ENCODE peak calls at places on chromosomes 6 and 20, in six cellular contexts. I is tibial artery; N is stomach; Y is CD8-positive, alpha-beta memory T cell; Z is epithelial cell of esophagus; U is transverse colon. C is an unnamed sample.

GRCh38 chr6:39080246-39080875 is 31.8 kb downstream of the GLP1R start:
- DNase-seq in I (no peak), N (no peak), Y (no peak), Z (no peak), U (no peak), C (no peak)

GRCh38 chr20:20561172-20561571 is 151.3 kb downstream of the RALGAPA2 start:
- DNase-seq in I (no peak), N (no peak), Y (no peak), Z (no peak), U (no peak), C (no peak)

GRCh38 chr6:4957521-4958231 is 46.2 kb downstream of the RPP40 start:
- DNase-seq in I (no peak), N (no peak), Y (no peak), Z (no peak), U (no peak), C (no peak)

GRCh38 chr20:6906871-6907270 is 139.4 kb downstream of the BMP2 start:
- DNase-seq in I (no peak), N (no peak), Y (no peak), Z (no peak), U (no peak), C (no peak)

GRCh38 chr6:8513174-8513573 is 77.8 kb upstream of the SLC35B3 start:
- DNase-seq in I (no peak), N (no peak), Y (no peak), Z (peak; percentile 78), U (no peak), C (no peak)

GRCh38 chr20:36463212-36464061 is 77.9 kb upstream of the MYL9 start:
- DNase-seq in I (no peak), N (no peak), Y (no peak), Z (no peak), U (no peak), C (no peak)

GRCh38 chr20:59032713-59033059 is 551 bp upstream of the ATP5F1E start:
- DNase-seq in I (no peak), N (no peak), Y (no peak), Z (peak; percentile 38), U (no peak), C (peak; percentile 50)

GRCh38 chr20:53850318-53850717 is 220.1 kb downstream of the BCAS1 start:
- DNase-seq in I (no peak), N (no peak), Y (no peak), Z (no peak), U (no peak), C (no peak)

GRCh38 chr6:110534731-110535164 is 58.3 kb upstream of the SLC22A16 start:
- DNase-seq in I (peak; percentile 23), N (no peak), Y (no peak), Z (peak; percentile 57), U (no peak), C (peak; percentile 61)

GRCh38 chr6:76774750-76775396 is 688.4 kb downstream of the HTR1B start:
- DNase-seq in I (no peak), N (peak; percentile 55), Y (no peak), Z (no peak), U (no peak), C (no peak)

GRCh38 chr6:89471287-89471867 is 38.4 kb downstream of the ANKRD6 start:
- DNase-seq in I (no peak), N (no peak), Y (no peak), Z (no peak), U (no peak), C (no peak)

GRCh38 chr6:164505425-164505824 is 804.0 kb downstream of the C6orf118 start:
- DNase-seq in I (no peak), N (no peak), Y (no peak), Z (no peak), U (no peak), C (no peak)

GRCh38 chr20:25076731-25077609 is 5.0 kb downstream of the VSX1 start:
- DNase-seq in I (no peak), N (peak; percentile 19), Y (no peak), Z (peak; percentile 70), U (peak; percentile 53), C (peak; percentile 88)

GRCh38 chr6:74870403-74870802 is 335.4 kb downstream of the COL12A1 start:
- DNase-seq in I (no peak), N (no peak), Y (no peak), Z (no peak), U (peak; percentile 23), C (no peak)

GRCh38 chr6:53517021-53517420 is 27.9 kb downstream of the GCLC start:
- DNase-seq in I (no peak), N (no peak), Y (no peak), Z (peak; percentile 67), U (no peak), C (no peak)

GRCh38 chr6:83432626-83433025 is 1.8 kb upstream of the ME1 start:
- DNase-seq in I (no peak), N (no peak), Y (no peak), Z (no peak), U (no peak), C (no peak)

GRCh38 chr6:144588674-144589325 is 303.7 kb downstream of the UTRN start:
- DNase-seq in I (no peak), N (no peak), Y (no peak), Z (no peak), U (no peak), C (no peak)

GRCh38 chr6:5068153-5068751 is 16.9 kb upstream of the PPP1R3G start:
- DNase-seq in I (no peak), N (no peak), Y (no peak), Z (no peak), U (no peak), C (no peak)

DNA sequence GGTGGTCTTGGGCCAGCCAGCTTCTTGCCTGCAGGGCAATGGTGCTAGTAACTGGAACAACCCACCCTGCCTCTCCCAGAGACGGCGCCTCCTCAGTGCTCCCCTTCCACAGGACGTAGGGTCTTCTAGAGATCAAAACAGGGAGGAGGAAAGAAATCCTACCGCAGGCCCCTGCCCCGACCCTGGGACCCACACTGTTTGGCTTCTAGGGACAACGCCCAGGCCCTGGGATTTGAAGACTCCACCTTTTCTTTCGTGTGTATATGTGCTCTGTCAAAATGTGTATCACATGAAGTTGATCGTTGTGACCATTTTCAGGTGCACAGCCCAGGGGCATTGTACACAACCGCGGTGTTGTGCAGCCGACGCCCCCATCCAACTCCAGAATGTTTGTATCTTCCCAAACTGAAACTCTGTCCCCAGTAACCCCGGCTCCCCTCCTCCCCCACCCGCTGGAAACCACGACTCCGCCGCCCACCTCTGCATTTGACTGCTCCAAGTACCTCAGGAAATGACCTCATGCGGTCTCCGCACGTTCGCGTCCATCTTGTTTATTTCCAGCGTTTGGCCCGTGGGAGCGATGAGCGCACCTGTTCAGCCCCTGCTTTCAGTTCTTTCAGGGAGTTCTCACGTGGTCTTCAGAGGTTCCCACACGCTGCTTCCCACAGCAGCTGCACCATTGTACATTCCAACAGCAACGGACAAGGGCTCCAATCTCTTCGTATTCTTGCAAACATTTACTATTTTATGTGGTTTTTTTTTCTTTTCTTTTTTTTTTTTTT is 3.4 kb upstream of the BHLHE23 start:
- DNase-seq in I (no peak), N (peak; percentile 43), Y (peak; percentile 86), Z (no peak), U (peak; percentile 73), C (peak; percentile 100)
- H3K4me3 ChIP-seq in I (no peak overlapping the region), N (peak overlapping the region; percentile 31), Y (peak overlapping the region; percentile 69), Z (no peak overlapping the region), U (peak overlapping the region; percentile 4), C (peak overlapping the region; percentile 83)

GRCh38 chr6:109383438-109383940 is 1.2 kb upstream of the CD164 start:
- DNase-seq in I (no peak), N (no peak), Y (no peak), Z (no peak), U (no peak), C (no peak)
- H3K4me3 ChIP-seq in I (peak overlapping the region; percentile 84), N (peak overlapping the region; percentile 83), Y (peak overlapping the region; percentile 88), Z (peak overlapping the region; percentile 63), U (peak overlapping the region; percentile 70), C (peak overlapping the region; percentile 67)

GRCh38 chr20:10696650-10697049 is 22.9 kb upstream of the JAG1 start:
- DNase-seq in I (no peak), N (no peak), Y (no peak), Z (no peak), U (no peak), C (peak; percentile 28)

GRCh38 chr20:10699506-10699905 is 25.7 kb upstream of the JAG1 start:
- DNase-seq in I (no peak), N (no peak), Y (no peak), Z (no peak), U (no peak), C (no peak)

GRCh38 chr20:10701607-10702006 is 27.8 kb upstream of the JAG1 start:
- DNase-seq in I (no peak), N (no peak), Y (no peak), Z (no peak), U (no peak), C (no peak)

GRCh38 chr20:10705801-10706459 is 32.1 kb upstream of the JAG1 start:
- DNase-seq in I (no peak), N (peak; percentile 73), Y (no peak), Z (peak; percentile 98), U (peak; percentile 36), C (no peak)

GRCh38 chr20:10699941-10700340 is 26.1 kb upstream of the JAG1 start:
- DNase-seq in I (no peak), N (no peak), Y (no peak), Z (no peak), U (peak; percentile 46), C (no peak)
- H3K4me3 ChIP-seq in I (no peak overlapping the region), N (no peak overlapping the region), Y (no peak overlapping the region), Z (no peak overlapping the region), U (no peak overlapping the region), C (no peak overlapping the region)

DNA sequence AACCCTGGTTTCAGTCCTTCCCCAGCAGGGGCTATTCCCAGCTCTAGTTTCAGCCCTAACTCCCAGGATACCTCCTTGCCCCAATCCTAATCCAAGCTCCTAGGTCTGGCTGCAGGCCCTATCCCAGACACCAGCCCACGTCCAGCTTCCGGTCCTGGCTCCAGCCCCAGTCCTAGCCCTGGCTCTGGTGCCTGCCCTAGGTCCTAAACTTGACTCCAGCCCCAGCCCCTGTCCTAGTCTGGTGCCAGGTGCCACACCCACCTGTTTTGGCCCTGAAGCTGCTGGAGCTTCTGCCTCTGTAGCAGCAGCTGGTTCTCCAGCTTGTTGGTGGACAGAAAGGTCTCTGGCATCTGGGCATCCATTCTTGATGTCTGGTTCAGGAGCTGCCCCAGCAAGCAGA is 28.1 kb downstream of the ANGPT4 start:
- DNase-seq in I (peak; percentile 40), N (no peak), Y (peak; percentile 8), Z (no peak), U (no peak), C (no peak)
- H3K4me3 ChIP-seq in I (no peak overlapping the region), N (no peak overlapping the region), Y (no peak overlapping the region), Z (no peak overlapping the region), U (no peak overlapping the region), C (no peak overlapping the region)

DNA sequence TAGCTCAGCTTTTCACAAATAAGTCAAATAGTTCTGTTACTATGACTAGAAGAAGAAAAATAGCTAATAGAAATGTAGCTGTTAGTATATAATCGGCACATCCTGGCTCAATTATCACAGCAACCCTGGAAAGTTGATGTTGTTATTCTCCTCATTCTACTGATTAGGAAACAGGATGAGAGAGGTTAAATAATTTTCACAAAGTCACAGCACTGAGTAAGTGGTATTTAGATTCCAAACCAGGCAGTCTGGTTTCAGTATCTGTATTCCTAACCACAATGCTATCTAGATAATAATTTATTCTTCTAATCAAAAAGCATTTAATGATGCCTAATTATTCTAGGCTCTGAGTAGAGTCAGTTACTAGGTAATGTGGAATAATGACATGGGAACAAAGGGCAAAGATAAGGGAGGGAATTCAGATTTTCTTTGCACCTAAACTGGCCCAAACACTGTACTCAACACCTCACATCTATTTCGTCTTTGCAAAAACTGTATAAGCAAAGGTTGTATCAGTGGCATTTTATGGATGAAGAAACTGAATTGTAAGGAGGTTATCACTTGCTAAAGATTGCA is 51.3 kb downstream of the PDE7B start:
- DNase-seq in I (no peak), N (no peak), Y (no peak), Z (no peak), U (no peak), C (no peak)
- H3K4me3 ChIP-seq in I (no peak overlapping the region), N (no peak overlapping the region), Y (no peak overlapping the region), Z (no peak overlapping the region), U (no peak overlapping the region), C (no peak overlapping the region)